ENCODE peak calls at places on chromosome 11, in seven cellular contexts. C, G, Z, H, N, W and Y are unnamed samples.

GRCh38 chr11:62217191-62217748 is 8.8 kb downstream of the SCGB2A1 start:
- DNase-seq in H (no peak), Z (no peak), G (peak; percentile 22), W (peak; percentile 19), N (no peak), C (no peak), Y (peak; percentile 31)

GRCh38 chr11:81030186-81030585 is 1589.4 kb upstream of the TENM4 start:
- DNase-seq in N (no peak), H (no peak), G (no peak), W (no peak), Z (no peak), C (no peak), Y (no peak)

GRCh38 chr11:30967579-30967978 is 381.4 kb upstream of the MPPED2 start:
- DNase-seq in N (no peak), W (no peak), G (no peak), H (no peak), Z (no peak), C (no peak), Y (no peak)

GRCh38 chr11:31805037-31805628 is 6.0 kb downstream of the PAX6 start:
- DNase-seq in N (peak; percentile 43), G (no peak), H (no peak), C (peak; percentile 82), Z (no peak), W (no peak), Y (no peak)

GRCh38 chr11:96483550-96483949 is 93.7 kb downstream of the JRKL start:
- DNase-seq in C (no peak), G (no peak), W (no peak), N (no peak), Z (no peak), H (no peak), Y (no peak)

GRCh38 chr11:33868646-33869461 is 23.0 kb downstream of the LMO2 start:
- DNase-seq in C (peak; percentile 64), H (no peak), G (no peak), Z (no peak), N (no peak), W (no peak), Y (no peak)

GRCh38 chr11:65412271-65413076 is 10.1 kb upstream of the NEAT1 start:
- DNase-seq in N (no peak), Z (no peak), W (no peak), H (no peak), G (no peak), C (no peak), Y (no peak)

GRCh38 chr11:122095950-122096942 is 19.8 kb downstream of the BLID start:
- DNase-seq in Z (no peak), H (no peak), W (no peak), N (no peak), G (no peak), C (no peak), Y (peak; percentile 21)

GRCh38 chr11:84721561-84721961 is 905.6 kb downstream of the DLG2 start:
- DNase-seq in W (no peak), H (no peak), G (no peak), N (no peak), Z (no peak), C (no peak), Y (no peak)

GRCh38 chr11:125242141-125242780 is 77.7 kb downstream of the PKNOX2 start:
- DNase-seq in H (no peak), C (no peak), Z (no peak), G (no peak), W (no peak), N (no peak), Y (peak; percentile 19)

GRCh38 chr11:68297812-68298658 is 14.4 kb upstream of the LRP5 start:
- DNase-seq in N (peak; percentile 92), Z (no peak), H (peak; percentile 52), W (peak; percentile 98), G (peak; percentile 88), C (peak; percentile 96), Y (peak; percentile 74)
- H2AFZ ChIP-seq in N (peak overlapping the region; percentile 58), Z (peak overlapping the region; percentile 58), H (peak overlapping the region; percentile 55), W (no peak overlapping the region), G (peak overlapping the region; percentile 56), C (no peak overlapping the region), Y (peak overlapping the region; percentile 63)

GRCh38 chr11:113448311-113448666 is 26.9 kb downstream of the DRD2 start:
- DNase-seq in N (no peak), C (no peak), Z (no peak), W (no peak), G (no peak), H (no peak), Y (no peak)

GRCh38 chr11:113447621-113448310 is 27.4 kb downstream of the DRD2 start:
- DNase-seq in C (no peak), W (no peak), G (peak; percentile 49), H (no peak), Z (no peak), N (peak; percentile 40), Y (no peak)

GRCh38 chr11:113446938-113447337 is 28.3 kb downstream of the DRD2 start:
- DNase-seq in W (no peak), N (peak; percentile 44), H (no peak), C (no peak), G (no peak), Z (no peak), Y (no peak)

GRCh38 chr11:113446112-113446511 is 29.1 kb downstream of the DRD2 start:
- DNase-seq in G (no peak), C (no peak), Z (no peak), H (no peak), W (no peak), N (no peak), Y (no peak)

GRCh38 chr11:113449743-113450142 is 25.5 kb downstream of the DRD2 start:
- DNase-seq in G (no peak), C (no peak), W (no peak), Z (no peak), H (no peak), N (no peak), Y (no peak)
- H3K27ac ChIP-seq in G (no peak overlapping the region), C (no peak overlapping the region), W (no peak overlapping the region), Z (no peak overlapping the region), H (no peak overlapping the region), N (no peak overlapping the region), Y (no peak overlapping the region)

GRCh38 chr11:70527429-70528045 is 129.2 kb downstream of the CTTN start:
- DNase-seq in G (no peak), C (no peak), H (no peak), N (peak; percentile 27), W (no peak), Z (no peak), Y (no peak)

GRCh38 chr11:70527046-70527395 is 128.7 kb downstream of the CTTN start:
- DNase-seq in G (no peak), C (no peak), N (peak; percentile 51), Z (no peak), H (no peak), W (no peak), Y (no peak)

GRCh38 chr11:70525466-70525865 is 127.1 kb downstream of the CTTN start:
- DNase-seq in N (peak; percentile 30), G (no peak), W (no peak), H (no peak), Z (no peak), C (no peak), Y (no peak)

GRCh38 chr11:70525006-70525405 is 126.7 kb downstream of the CTTN start:
- DNase-seq in Z (no peak), H (no peak), N (peak; percentile 38), G (no peak), W (no peak), C (no peak), Y (no peak)

GRCh38 chr11:70526116-70527045 is 128.1 kb downstream of the CTTN start:
- DNase-seq in Z (no peak), H (no peak), W (no peak), C (no peak), N (peak; percentile 54), G (no peak), Y (no peak)
- TF ChIP-seq MAX in Z (no peak), H (no peak), W (no peak), C (no peak), N (no peak), G (no peak), Y (no peak)

DNA sequence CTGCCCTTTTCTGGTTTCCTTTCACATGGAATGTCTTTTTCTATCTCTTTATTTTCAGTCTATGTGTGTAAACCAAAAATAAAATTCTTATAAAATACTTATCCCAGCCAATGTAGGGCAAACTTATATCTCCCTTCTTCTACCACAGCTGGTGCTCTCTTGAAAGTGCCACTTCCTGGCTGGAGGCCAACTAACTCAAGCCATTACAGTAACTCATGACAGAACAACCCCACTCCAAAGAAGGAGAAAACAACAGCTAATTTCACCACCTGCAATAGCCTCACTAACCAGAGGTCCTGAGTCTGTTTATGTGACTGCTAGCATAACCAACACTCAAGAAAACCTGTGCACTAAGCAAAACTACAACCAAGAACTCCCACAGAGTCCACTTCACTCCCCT is 74.9 kb upstream of the DBX1 start:
- DNase-seq in W (no peak), H (no peak), N (no peak), Z (no peak), C (no peak), G (no peak), Y (no peak)
- H2AFZ ChIP-seq in W (no peak overlapping the region), H (no peak overlapping the region), N (no peak overlapping the region), Z (no peak overlapping the region), C (no peak overlapping the region), G (no peak overlapping the region), Y (no peak overlapping the region)

GRCh38 chr11:130407978-130408377 is 20.4 kb downstream of the ADAMTS8 start:
- DNase-seq in G (no peak), N (no peak), C (no peak), Z (no peak), H (peak; percentile 21), W (no peak), Y (no peak)
- H3K27ac ChIP-seq in G (no peak overlapping the region), N (no peak overlapping the region), C (no peak overlapping the region), Z (no peak overlapping the region), H (no peak overlapping the region), W (no peak overlapping the region), Y (no peak overlapping the region)

DNA sequence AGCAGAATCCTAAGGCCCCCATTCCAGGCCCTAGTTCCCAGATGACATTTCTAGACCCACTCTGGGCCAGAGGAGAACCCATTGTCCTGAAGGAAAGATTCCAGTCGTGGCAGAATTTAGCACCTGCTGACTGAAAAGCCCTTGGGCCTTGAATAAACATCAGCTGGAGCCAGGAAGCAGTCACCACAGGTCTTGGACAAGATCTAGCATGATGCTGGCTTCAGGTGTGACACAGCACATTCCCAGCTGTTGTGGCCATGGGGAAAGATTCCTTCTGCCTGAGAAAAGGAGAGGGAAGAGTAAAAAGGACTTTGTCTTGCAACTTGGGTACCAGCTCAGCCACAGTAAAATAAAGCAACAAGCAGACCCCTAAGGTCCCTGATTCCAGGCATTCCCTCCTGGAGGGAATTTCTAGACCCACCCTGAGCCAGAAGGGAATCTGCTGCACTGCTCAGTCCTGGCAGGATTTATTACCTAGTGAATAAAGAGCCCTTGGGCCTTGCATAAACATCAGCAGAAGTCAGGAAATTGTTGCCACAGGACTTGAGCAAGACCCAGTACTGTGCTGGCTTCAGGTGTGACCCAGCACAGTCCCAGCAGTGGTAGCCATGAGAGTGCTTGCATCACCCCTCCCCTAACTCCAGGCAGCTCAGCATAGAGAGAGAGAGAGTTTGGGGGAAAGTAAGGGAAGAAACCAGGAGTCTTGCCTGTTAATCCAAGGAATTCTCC is 42.5 kb upstream of the PAMR1 start:
- DNase-seq in G (no peak), W (no peak), C (no peak), N (no peak), Z (no peak), H (no peak), Y (no peak)
- TF ChIP-seq MAX in G (no peak), W (no peak), C (no peak), N (no peak), Z (no peak), H (no peak), Y (no peak)

GRCh38 chr11:15937601-15938361 is 418.6 kb downstream of the SOX6 start:
- DNase-seq in W (no peak), G (no peak), Z (no peak), C (peak; percentile 42), H (no peak), N (no peak), Y (no peak)
- H2AFZ ChIP-seq in W (no peak overlapping the region), G (no peak overlapping the region), Z (no peak overlapping the region), C (no peak overlapping the region), H (no peak overlapping the region), N (no peak overlapping the region), Y (no peak overlapping the region)